ENCODE peak calls at places on chromosomes 6 and 20, in four cellular contexts. One of them, this sample, is unnamed.

GRCh38 chr6:109514946-109515345 is 31.9 kb upstream of the ZBTB24 start:
- DNase-seq in OCI-LY7: no peak
- DNase-seq in natural killer cell: no peak
- DNase-seq in pancreas: no peak
- DNase-seq in this sample: no peak

GRCh38 chr6:5606546-5606945 is 345.2 kb downstream of the FARS2 start:
- DNase-seq in OCI-LY7: no peak
- DNase-seq in natural killer cell: no peak
- DNase-seq in pancreas: no peak
- DNase-seq in this sample: no peak

GRCh38 chr6:11732036-11732545 is 46.5 kb downstream of the ADTRP start:
- DNase-seq in OCI-LY7: no peak
- DNase-seq in natural killer cell: no peak
- DNase-seq in pancreas: peak; percentile 63
- DNase-seq in this sample: peak; percentile 87

GRCh38 chr6:118735320-118735719 is 83.9 kb upstream of the CEP85L start:
- DNase-seq in OCI-LY7: peak; percentile 31
- DNase-seq in natural killer cell: no peak
- DNase-seq in pancreas: no peak
- DNase-seq in this sample: no peak

GRCh38 chr6:4599924-4600323 is 176.3 kb upstream of the CDYL start:
- DNase-seq in OCI-LY7: no peak
- DNase-seq in natural killer cell: no peak
- DNase-seq in pancreas: no peak
- DNase-seq in this sample: no peak

GRCh38 chr6:159267165-159267564 is 98.0 kb downstream of the FNDC1 start:
- DNase-seq in OCI-LY7: peak; percentile 41
- DNase-seq in natural killer cell: no peak
- DNase-seq in pancreas: no peak
- DNase-seq in this sample: peak; percentile 35

GRCh38 chr6:119449253-119450156 is 99.9 kb upstream of the MAN1A1 start:
- DNase-seq in OCI-LY7: peak; percentile 53
- DNase-seq in natural killer cell: no peak
- DNase-seq in pancreas: no peak
- DNase-seq in this sample: no peak

GRCh38 chr6:149451361-149452061 is 33.3 kb downstream of the ZC3H12D start:
- DNase-seq in OCI-LY7: no peak
- DNase-seq in natural killer cell: no peak
- DNase-seq in pancreas: no peak
- DNase-seq in this sample: peak; percentile 54

GRCh38 chr6:139126255-139126654 is 8.6 kb upstream of the HECA start:
- DNase-seq in OCI-LY7: no peak
- DNase-seq in natural killer cell: no peak
- DNase-seq in pancreas: no peak
- DNase-seq in this sample: peak; percentile 66

GRCh38 chr20:45779011-45779915 is 12.4 kb downstream of the WFDC3 start:
- DNase-seq in OCI-LY7: no peak
- DNase-seq in natural killer cell: no peak
- DNase-seq in pancreas: peak; percentile 92
- DNase-seq in this sample: peak; percentile 23

GRCh38 chr6:23663652-23664051 is 462.4 kb upstream of the NRSN1 start:
- DNase-seq in OCI-LY7: no peak
- DNase-seq in natural killer cell: no peak
- DNase-seq in pancreas: no peak
- DNase-seq in this sample: no peak

GRCh38 chr20:57088436-57088835 is 178.0 kb downstream of the BMP7 start:
- DNase-seq in OCI-LY7: no peak
- DNase-seq in natural killer cell: no peak
- DNase-seq in pancreas: no peak
- DNase-seq in this sample: no peak

GRCh38 chr6:106082735-106083398 is 3.3 kb upstream of the PRDM1 start:
- DNase-seq in OCI-LY7: no peak
- DNase-seq in natural killer cell: no peak
- DNase-seq in pancreas: no peak
- DNase-seq in this sample: no peak

GRCh38 chr6:6376845-6377244 is 56.4 kb upstream of the F13A1 start:
- DNase-seq in OCI-LY7: peak; percentile 29
- DNase-seq in natural killer cell: no peak
- DNase-seq in pancreas: no peak
- DNase-seq in this sample: no peak

GRCh38 chr20:5078399-5078958 is 41.3 kb downstream of the PCNA start:
- DNase-seq in OCI-LY7: peak; percentile 90
- DNase-seq in natural killer cell: peak; percentile 72
- DNase-seq in pancreas: peak; percentile 61
- DNase-seq in this sample: peak; percentile 95

GRCh38 chr20:48463096-48463710 is 364.6 kb downstream of the PREX1 start:
- DNase-seq in OCI-LY7: no peak
- DNase-seq in natural killer cell: no peak
- DNase-seq in pancreas: no peak
- DNase-seq in this sample: no peak

GRCh38 chr6:47413752-47414516 is 63.7 kb upstream of the CD2AP start:
- DNase-seq in OCI-LY7: peak; percentile 82
- DNase-seq in natural killer cell: no peak
- DNase-seq in pancreas: no peak
- DNase-seq in this sample: peak; percentile 46

GRCh38 chr6:113526995-113527394 is 330.1 kb upstream of the MARCKS start:
- DNase-seq in OCI-LY7: no peak
- DNase-seq in natural killer cell: no peak
- DNase-seq in pancreas: no peak
- DNase-seq in this sample: no peak

GRCh38 chr20:49713779-49714712 is at the start of gene B4GALT5:
- DNase-seq in OCI-LY7: peak; percentile 93
- DNase-seq in natural killer cell: peak; percentile 76
- DNase-seq in pancreas: peak; percentile 59
- DNase-seq in this sample: peak; percentile 66

GRCh38 chr20:24640686-24641085 is 171.3 kb downstream of the SYNDIG1 start:
- DNase-seq in OCI-LY7: no peak
- DNase-seq in natural killer cell: no peak
- DNase-seq in pancreas: no peak
- DNase-seq in this sample: no peak

GRCh38 chr20:652611-653109 is 340 bp downstream of the SRXN1 start:
- DNase-seq in OCI-LY7: no peak
- DNase-seq in natural killer cell: no peak
- DNase-seq in pancreas: peak; percentile 36
- DNase-seq in this sample: peak; percentile 32

GRCh38 chr6:100924574-100924973 is 43.4 kb upstream of the ASCC3 start:
- DNase-seq in OCI-LY7: no peak
- DNase-seq in natural killer cell: no peak
- DNase-seq in pancreas: no peak
- DNase-seq in this sample: no peak

GRCh38 chr6:169982461-169983386 is 231.3 kb downstream of the ERMARD start:
- DNase-seq in OCI-LY7: no peak
- DNase-seq in natural killer cell: no peak
- DNase-seq in pancreas: no peak
- DNase-seq in this sample: no peak

GRCh38 chr20:37007898-37008649 is 56.6 kb upstream of the SAMHD1 start:
- DNase-seq in OCI-LY7: peak; percentile 72
- DNase-seq in natural killer cell: peak; percentile 22
- DNase-seq in pancreas: no peak
- DNase-seq in this sample: no peak

GRCh38 chr20:40335437-40335836 is 353.6 kb downstream of the MAFB start:
- DNase-seq in OCI-LY7: no peak
- DNase-seq in natural killer cell: no peak
- DNase-seq in pancreas: no peak
- DNase-seq in this sample: no peak

GRCh38 chr6:36427781-36428345 is 14.8 kb downstream of the PXT1 start:
- DNase-seq in OCI-LY7: no peak
- DNase-seq in natural killer cell: no peak
- DNase-seq in pancreas: no peak
- DNase-seq in this sample: no peak

GRCh38 chr20:51156796-51157119 is 133.9 kb upstream of the KCNG1 start:
- DNase-seq in OCI-LY7: no peak
- DNase-seq in natural killer cell: no peak
- DNase-seq in pancreas: no peak
- DNase-seq in this sample: no peak

GRCh38 chr6:73389854-73390253 is 4.8 kb upstream of the DDX43 start:
- DNase-seq in OCI-LY7: no peak
- DNase-seq in natural killer cell: no peak
- DNase-seq in pancreas: no peak
- DNase-seq in this sample: no peak

GRCh38 chr6:111428803-111429202 is 54.2 kb downstream of the REV3L start:
- DNase-seq in OCI-LY7: no peak
- DNase-seq in natural killer cell: no peak
- DNase-seq in pancreas: no peak
- DNase-seq in this sample: no peak

GRCh38 chr6:5219292-5219691 is 41.5 kb downstream of the LYRM4 start:
- DNase-seq in OCI-LY7: no peak
- DNase-seq in natural killer cell: no peak
- DNase-seq in pancreas: no peak
- DNase-seq in this sample: no peak

GRCh38 chr6:125107896-125108295 is 45.7 kb upstream of the TPD52L1 start:
- DNase-seq in OCI-LY7: no peak
- DNase-seq in natural killer cell: no peak
- DNase-seq in pancreas: no peak
- DNase-seq in this sample: no peak

GRCh38 chr20:667351-668034 is 8.1 kb downstream of the SCRT2 start:
- DNase-seq in OCI-LY7: peak; percentile 55
- DNase-seq in natural killer cell: peak; percentile 65
- DNase-seq in pancreas: no peak
- DNase-seq in this sample: peak; percentile 83

GRCh38 chr20:35269055-35269781 is 8.7 kb downstream of the MMP24OS start:
- DNase-seq in OCI-LY7: peak; percentile 57
- DNase-seq in natural killer cell: peak; percentile 48
- DNase-seq in pancreas: no peak
- DNase-seq in this sample: peak; percentile 73

GRCh38 chr6:44169154-44169553 is 10.5 kb downstream of the CAPN11 start:
- DNase-seq in OCI-LY7: no peak
- DNase-seq in natural killer cell: no peak
- DNase-seq in pancreas: no peak
- DNase-seq in this sample: no peak

GRCh38 chr6:112253505-112253841 is 894 bp downstream of the LAMA4 start:
- DNase-seq in OCI-LY7: no peak
- DNase-seq in natural killer cell: no peak
- DNase-seq in pancreas: no peak
- DNase-seq in this sample: peak; percentile 7

GRCh38 chr6:108222504-108222903 is 38.3 kb downstream of the SNX3 start:
- DNase-seq in OCI-LY7: no peak
- DNase-seq in natural killer cell: no peak
- DNase-seq in pancreas: no peak
- DNase-seq in this sample: no peak

GRCh38 chr6:108227290-108227689 is 33.5 kb downstream of the SNX3 start:
- DNase-seq in OCI-LY7: no peak
- DNase-seq in natural killer cell: no peak
- DNase-seq in pancreas: no peak
- DNase-seq in this sample: no peak

DNA sequence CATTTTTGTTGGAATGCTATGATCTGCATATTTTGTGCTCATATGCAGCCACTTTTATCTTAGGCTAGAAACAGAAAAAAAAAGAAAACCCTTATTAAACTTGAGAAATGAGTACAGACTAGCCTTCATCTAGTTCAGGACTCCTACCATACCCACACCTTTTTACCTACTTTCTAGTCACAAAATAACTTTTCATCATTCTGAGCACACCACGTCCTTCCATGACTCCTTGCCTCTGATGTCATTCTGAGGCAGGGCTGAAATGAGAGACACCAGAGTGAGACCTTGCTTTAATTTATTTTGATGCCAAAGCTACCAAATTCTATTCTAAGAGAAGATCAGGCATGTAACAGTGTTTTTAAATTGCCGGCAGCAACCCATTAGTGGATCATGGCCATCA is 38.8 kb downstream of the SNX3 start:
- DNase-seq in OCI-LY7: no peak
- DNase-seq in natural killer cell: no peak
- DNase-seq in pancreas: no peak
- DNase-seq in this sample: peak; percentile 11
- TF ChIP-seq CTCF in OCI-LY7: no peak
- TF ChIP-seq CTCF in natural killer cell: no peak
- TF ChIP-seq CTCF in pancreas: no peak
- TF ChIP-seq CTCF in this sample: no peak

GRCh38 chr20:44467289-44467883 is 8.3 kb upstream of the TTPAL start:
- DNase-seq in OCI-LY7: no peak
- DNase-seq in natural killer cell: no peak
- DNase-seq in pancreas: no peak
- DNase-seq in this sample: no peak

GRCh38 chr20:44475372-44475693 is 341 bp upstream of the TTPAL start:
- DNase-seq in OCI-LY7: no peak
- DNase-seq in natural killer cell: no peak
- DNase-seq in pancreas: no peak
- DNase-seq in this sample: no peak

GRCh38 chr20:44468044-44468782 is 7.5 kb upstream of the TTPAL start:
- DNase-seq in OCI-LY7: no peak
- DNase-seq in natural killer cell: no peak
- DNase-seq in pancreas: no peak
- DNase-seq in this sample: no peak

GRCh38 chr20:44470327-44470726 is 5.3 kb upstream of the TTPAL start:
- DNase-seq in OCI-LY7: no peak
- DNase-seq in natural killer cell: no peak
- DNase-seq in pancreas: peak; percentile 29
- DNase-seq in this sample: no peak

GRCh38 chr20:44471481-44471882 is 4.2 kb upstream of the TTPAL start:
- DNase-seq in OCI-LY7: no peak
- DNase-seq in natural killer cell: no peak
- DNase-seq in pancreas: no peak
- DNase-seq in this sample: no peak
- TF ChIP-seq CTCF in OCI-LY7: peak; percentile 42
- TF ChIP-seq CTCF in natural killer cell: no peak
- TF ChIP-seq CTCF in pancreas: peak; percentile 18
- TF ChIP-seq CTCF in this sample: no peak

GRCh38 chr20:9215539-9215938 is 146.7 kb downstream of the PLCB4 start:
- DNase-seq in OCI-LY7: peak; percentile 14
- DNase-seq in natural killer cell: no peak
- DNase-seq in pancreas: no peak
- DNase-seq in this sample: no peak
- TF ChIP-seq CTCF in OCI-LY7: peak; percentile 74
- TF ChIP-seq CTCF in natural killer cell: no peak
- TF ChIP-seq CTCF in pancreas: no peak
- TF ChIP-seq CTCF in this sample: peak; percentile 21

GRCh38 chr20:2626853-2627541 is 25.4 kb upstream of the NOP56 start:
- DNase-seq in OCI-LY7: no peak
- DNase-seq in natural killer cell: no peak
- DNase-seq in pancreas: no peak
- DNase-seq in this sample: no peak

GRCh38 chr20:2633381-2633780 is 19.1 kb upstream of the NOP56 start:
- DNase-seq in OCI-LY7: no peak
- DNase-seq in natural killer cell: no peak
- DNase-seq in pancreas: no peak
- DNase-seq in this sample: no peak

DNA sequence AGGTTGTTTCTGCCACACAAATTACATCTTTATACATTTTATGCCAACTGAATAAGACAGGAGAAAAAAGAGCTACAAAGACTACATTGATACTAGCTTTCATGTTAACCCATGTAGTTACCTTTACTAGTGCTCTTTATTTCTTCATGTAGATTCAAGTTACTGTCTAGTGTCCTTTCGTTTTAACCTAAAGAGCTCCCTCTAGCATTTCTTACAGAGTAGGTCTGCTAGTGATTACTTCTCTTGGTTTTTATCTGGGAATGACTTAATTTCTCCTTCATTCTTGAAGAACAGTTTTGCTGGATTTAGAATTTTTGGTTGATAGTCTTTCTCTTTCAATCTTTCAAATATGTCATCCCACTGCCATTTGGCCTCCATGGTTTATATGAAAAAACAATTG is 21.2 kb upstream of the NOP56 start:
- DNase-seq in OCI-LY7: no peak
- DNase-seq in natural killer cell: no peak
- DNase-seq in pancreas: no peak
- DNase-seq in this sample: no peak
- TF ChIP-seq CTCF in OCI-LY7: peak; percentile 40
- TF ChIP-seq CTCF in natural killer cell: no peak
- TF ChIP-seq CTCF in pancreas: no peak
- TF ChIP-seq CTCF in this sample: no peak

GRCh38 chr6:52362443-52363221 is 681 bp downstream of the PAQR8 start:
- DNase-seq in OCI-LY7: peak; percentile 55
- DNase-seq in natural killer cell: peak; percentile 33
- DNase-seq in pancreas: peak; percentile 22
- DNase-seq in this sample: peak; percentile 63
- TF ChIP-seq CTCF in OCI-LY7: peak; percentile 69
- TF ChIP-seq CTCF in natural killer cell: no peak
- TF ChIP-seq CTCF in pancreas: no peak
- TF ChIP-seq CTCF in this sample: no peak